ENCODE peak calls at places on chromosomes 5 and 9, in nine cellular contexts. M is A549, O is kidney epithelial cell, F is ovary, Z is Peyer's patch, X is omental fat pad, C is WERI-Rb-1, D is spleen, Q is fibroblast of mammary gland. I is an unnamed sample.

GRCh38 chr5:119055267-119055666 is 15.6 kb upstream of the DMXL1 start:
- DNase-seq in D (no peak), F (no peak), X (no peak), M (no peak), Z (no peak), Q (peak; percentile 49), C (no peak), O (no peak), I (no peak)

GRCh38 chr5:89471556-89471955 is 588.6 kb upstream of the MEF2C start:
- DNase-seq in D (no peak), Q (peak; percentile 54), O (no peak), C (no peak), F (no peak), X (no peak), M (no peak), Z (no peak), I (no peak)

GRCh38 chr5:158700997-158701391 is 398.7 kb downstream of the EBF1 start:
- DNase-seq in O (no peak), F (no peak), X (no peak), D (no peak), M (no peak), Z (no peak), C (no peak), Q (no peak), I (no peak)

GRCh38 chr9:134492721-134493470 is 148.7 kb upstream of the COL5A1 start:
- DNase-seq in F (no peak), D (peak; percentile 41), X (no peak), M (no peak), Z (peak; percentile 41), Q (peak; percentile 56), C (peak; percentile 94), O (no peak), I (no peak)

GRCh38 chr5:123785160-123786001 is 273.4 kb downstream of the CSNK1G3 start:
- DNase-seq in D (no peak), O (peak; percentile 50), Q (peak; percentile 77), F (peak; percentile 12), X (no peak), Z (no peak), M (no peak), C (no peak), I (no peak)

GRCh38 chr5:19235101-19235584 is 752.9 kb downstream of the CDH18 start:
- DNase-seq in F (no peak), M (no peak), D (no peak), X (no peak), C (no peak), Q (no peak), O (no peak), Z (no peak), I (no peak)

GRCh38 chr5:98763001-98763630 is 10.3 kb upstream of the RGMB start:
- DNase-seq in D (no peak), X (no peak), Z (no peak), O (no peak), M (no peak), C (no peak), Q (peak; percentile 72), F (no peak), I (no peak)

GRCh38 chr5:24141046-24141445 is 503.7 kb downstream of the CDH10 start:
- DNase-seq in X (no peak), Z (no peak), F (no peak), C (no peak), D (no peak), O (no peak), Q (peak; percentile 32), M (no peak), I (no peak)

GRCh38 chr9:118991366-118992285 is 377.6 kb downstream of the BRINP1 start:
- DNase-seq in O (no peak), Z (no peak), C (no peak), D (no peak), M (no peak), Q (no peak), F (no peak), X (no peak), I (no peak)

GRCh38 chr9:134299883-134300282 is 26.4 kb upstream of the RXRA start:
- DNase-seq in Z (no peak), F (no peak), C (no peak), D (peak; percentile 32), Q (no peak), M (no peak), X (no peak), O (no peak), I (no peak)

GRCh38 chr5:157571357-157571827 is 4.2 kb downstream of the ADAM19 start:
- DNase-seq in O (no peak), F (no peak), D (peak; percentile 87), X (no peak), Q (no peak), M (no peak), C (no peak), Z (peak; percentile 87), I (peak; percentile 66)

GRCh38 chr9:127816362-127816725 is 13.7 kb downstream of the FPGS start:
- DNase-seq in Q (no peak), Z (no peak), X (no peak), O (no peak), C (no peak), M (no peak), F (no peak), D (no peak), I (no peak)

GRCh38 chr5:1808466-1808865 is 7.3 kb downstream of the NDUFS6 start:
- DNase-seq in M (no peak), F (no peak), O (no peak), Q (peak; percentile 69), Z (no peak), C (no peak), X (no peak), D (no peak), I (no peak)

GRCh38 chr5:56330167-56330566 is 97.0 kb upstream of the ANKRD55 start:
- DNase-seq in D (no peak), F (no peak), Q (no peak), M (no peak), X (no peak), C (no peak), O (no peak), Z (no peak), I (no peak)

GRCh38 chr5:98770911-98771322 is 2.5 kb upstream of the RGMB start:
- DNase-seq in O (no peak), C (no peak), M (peak; percentile 33), F (no peak), D (no peak), Q (no peak), X (no peak), Z (no peak), I (peak; percentile 51)

DNA sequence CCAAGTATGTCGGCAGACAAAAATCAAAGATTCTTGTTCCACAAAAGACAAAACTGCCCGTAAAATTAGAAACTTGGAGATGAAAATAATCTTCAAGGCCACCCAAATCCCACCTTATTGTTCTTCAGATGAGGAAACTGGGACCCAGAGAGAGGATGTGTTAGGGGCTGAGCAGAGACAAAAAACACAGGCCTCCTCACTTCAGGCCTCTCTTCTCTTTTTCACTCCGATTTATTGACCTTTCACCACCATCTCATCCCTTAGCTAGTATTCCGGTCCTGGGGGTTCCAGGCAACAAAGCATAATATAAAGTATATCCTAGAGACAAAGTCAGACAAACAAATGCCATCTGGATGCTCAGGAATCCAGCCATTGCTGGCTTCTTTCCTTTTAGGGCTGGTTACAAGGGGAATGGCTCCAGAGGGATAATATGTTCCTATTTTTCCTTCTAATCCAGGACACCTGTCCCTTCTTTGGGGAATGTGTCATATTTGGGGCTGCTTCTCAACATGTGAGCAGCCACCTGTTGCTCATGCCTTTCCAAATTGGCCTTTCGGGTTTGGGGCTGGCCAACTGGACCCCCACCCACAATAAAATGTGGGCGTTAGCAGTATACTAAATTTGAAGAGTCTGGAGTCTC is 42.2 kb upstream of the AFAP1L1 start:
- DNase-seq in D (no peak), O (no peak), X (no peak), C (no peak), Z (no peak), Q (no peak), M (no peak), F (no peak), I (no peak)
- TF ChIP-seq CTCF in D (no peak), O (no peak), X (no peak), C (no peak), Z (no peak), Q (no peak), M (no peak), F (no peak), I (no peak)

GRCh38 chr9:76718166-76718565 is 46.1 kb upstream of the PCA3 start:
- DNase-seq in O (no peak), C (no peak), M (no peak), F (no peak), X (no peak), Q (no peak), Z (no peak), D (no peak), I (no peak)
- TF ChIP-seq CTCF in O (no peak), C (no peak), M (no peak), F (no peak), X (no peak), Q (peak; percentile 8), Z (no peak), D (no peak), I (peak; percentile 9)

GRCh38 chr9:74282526-74283253 is 214.4 kb upstream of the RORB start:
- DNase-seq in Z (no peak), F (no peak), X (no peak), O (no peak), M (no peak), C (no peak), Q (no peak), D (no peak), I (no peak)

GRCh38 chr9:74277532-74277931 is 219.6 kb upstream of the RORB start:
- DNase-seq in O (no peak), X (no peak), F (no peak), M (no peak), C (no peak), Z (peak; percentile 48), D (no peak), Q (no peak), I (peak; percentile 66)

GRCh38 chr9:74285075-74285474 is 212.1 kb upstream of the RORB start:
- DNase-seq in C (no peak), F (no peak), O (no peak), Z (no peak), X (no peak), Q (peak; percentile 2), D (no peak), M (no peak), I (no peak)

GRCh38 chr9:74284596-74284995 is 212.5 kb upstream of the RORB start:
- DNase-seq in Z (no peak), Q (no peak), F (no peak), M (no peak), D (no peak), O (no peak), C (no peak), X (no peak), I (no peak)

DNA sequence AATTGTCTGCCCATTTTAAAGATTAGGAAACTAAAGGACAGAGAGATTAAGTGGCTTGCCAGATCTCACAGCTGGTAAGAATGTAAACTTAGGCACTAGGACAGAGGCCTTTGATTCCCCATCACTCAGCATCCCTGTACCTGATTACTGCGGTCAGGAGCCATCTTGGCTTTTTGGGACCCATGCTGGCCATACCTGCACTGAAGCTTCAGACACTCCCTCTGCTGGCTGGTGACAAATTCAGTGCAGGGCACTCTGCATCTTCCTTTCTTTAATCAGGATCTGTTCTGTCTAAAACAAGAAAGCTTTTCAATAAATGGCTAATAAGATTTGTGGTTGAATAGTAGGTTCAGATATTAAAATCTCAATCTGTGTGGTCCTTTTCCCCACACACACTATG is 215.5 kb upstream of the RORB start:
- DNase-seq in Q (no peak), Z (no peak), D (no peak), C (peak; percentile 18), F (no peak), O (no peak), M (no peak), X (no peak), I (no peak)
- TF ChIP-seq CTCF in Q (peak; percentile 13), Z (no peak), D (no peak), C (peak; percentile 42), F (no peak), O (peak; percentile 19), M (no peak), X (no peak), I (peak; percentile 33)

GRCh38 chr5:58459860-58460726 is at the start of gene PLK2:
- DNase-seq in C (peak; percentile 88), Z (peak; percentile 97), M (peak; percentile 74), O (no peak), D (peak; percentile 98), F (peak; percentile 98), Q (peak; percentile 83), X (peak; percentile 97), I (peak; percentile 86)
- TF ChIP-seq CTCF in C (peak; percentile 66), Z (peak; percentile 58), M (no peak), O (peak; percentile 40), D (peak; percentile 71), F (peak; percentile 54), Q (no peak), X (no peak), I (peak; percentile 35)